ENCODE peak calls at places on chromosomes 4 and X, in eight cellular contexts. V is right atrium auricular region; D is cardiac muscle cell; I is CD8-positive, alpha-beta memory T cell; T is stomach; A is uterus; Q is ovary; L is colonic mucosa. F is an unnamed sample.

GRCh38 chr4:114905017-114905416 is 208.4 kb downstream of the NDST4 start:
- DNase-seq in Q (no peak), I (no peak), L (no peak), T (no peak), A (no peak), V (no peak), D (no peak), F (no peak)

GRCh38 chrX:144840616-144841015 is 406.7 kb upstream of the SPANXN1 start:
- DNase-seq in I (no peak), A (no peak), L (no peak), Q (no peak), V (no peak), D (no peak), T (no peak), F (no peak)

GRCh38 chr4:101651778-101652177 is 138.8 kb upstream of the BANK1 start:
- DNase-seq in T (no peak), L (no peak), I (no peak), Q (no peak), D (peak; percentile 62), A (no peak), V (peak; percentile 60), F (no peak)

GRCh38 chr4:145216532-145216931 is 36.1 kb upstream of the OTUD4 start:
- DNase-seq in V (no peak), Q (no peak), I (no peak), L (no peak), D (no peak), A (no peak), T (no peak), F (no peak)

GRCh38 chr4:11488657-11489448 is 60.2 kb upstream of the HS3ST1 start:
- DNase-seq in D (no peak), Q (no peak), V (no peak), L (no peak), A (no peak), I (no peak), T (no peak), F (no peak)

GRCh38 chrX:153953892-153954617 is 9.6 kb upstream of the RENBP start:
- DNase-seq in L (no peak), D (no peak), A (no peak), Q (no peak), V (no peak), T (no peak), I (no peak), F (no peak)

GRCh38 chr4:1345905-1346780 is 865 bp upstream of the UVSSA start:
- DNase-seq in A (peak; percentile 44), L (peak; percentile 52), D (peak; percentile 82), Q (peak; percentile 72), T (peak; percentile 42), I (peak; percentile 24), V (peak; percentile 61), F (peak; percentile 59)

GRCh38 chrX:56025872-56026571 is 206.1 kb upstream of the KLF8 start:
- DNase-seq in T (no peak), Q (no peak), L (no peak), I (no peak), V (no peak), A (no peak), D (no peak), F (no peak)

GRCh38 chrX:129939986-129940385 is 34.0 kb downstream of the UTP14A start:
- DNase-seq in T (no peak), V (no peak), I (no peak), Q (no peak), D (no peak), L (no peak), A (no peak), F (no peak)

GRCh38 chr4:84058201-84058600 is 440.9 kb downstream of the NKX6-1 start:
- DNase-seq in Q (no peak), T (no peak), I (no peak), V (no peak), L (no peak), D (no peak), A (no peak), F (no peak)

GRCh38 chrX:152635941-152636340 is 1.8 kb upstream of the GABRQ start:
- DNase-seq in Q (no peak), I (no peak), A (no peak), V (no peak), L (peak; percentile 24), T (no peak), D (peak; percentile 58), F (peak; percentile 22)

GRCh38 chr4:174369968-174370367 is 86.3 kb downstream of the CEP44 start:
- DNase-seq in A (no peak), D (no peak), V (no peak), Q (no peak), I (no peak), L (no peak), T (no peak), F (no peak)

GRCh38 chr4:38782452-38783108 is at the start of gene TLR10:
- DNase-seq in T (peak; percentile 36), A (peak; percentile 53), D (peak; percentile 64), L (peak; percentile 64), Q (no peak), I (no peak), V (no peak), F (peak; percentile 55)

GRCh38 chrX:14956813-14957212 is 83.6 kb downstream of the MOSPD2 start:
- DNase-seq in T (no peak), V (no peak), L (no peak), I (no peak), D (no peak), A (no peak), Q (no peak), F (no peak)

GRCh38 chrX:123961268-123962005 is at the start of gene STAG2:
- DNase-seq in I (peak; percentile 15), D (peak; percentile 83), T (peak; percentile 70), Q (peak; percentile 78), L (peak; percentile 78), A (peak; percentile 86), V (peak; percentile 76), F (peak; percentile 68)

GRCh38 chr4:148060264-148061138 is 328.6 kb downstream of the ARHGAP10 start:
- DNase-seq in Q (no peak), T (no peak), L (peak; percentile 31), A (no peak), D (no peak), V (no peak), I (no peak), F (no peak)

GRCh38 chrX:44997888-44998287 is 124.9 kb downstream of the KDM6A start:
- DNase-seq in I (no peak), D (no peak), A (no peak), T (no peak), Q (no peak), L (no peak), V (no peak), F (no peak)

GRCh38 chr4:147543039-147543438 is 62.1 kb downstream of the EDNRA start:
- DNase-seq in T (no peak), D (no peak), L (no peak), Q (no peak), V (no peak), A (no peak), I (no peak), F (no peak)

GRCh38 chr4:83974111-83974789 is 438.3 kb downstream of the GPAT3 start:
- DNase-seq in T (no peak), A (no peak), Q (no peak), D (no peak), I (no peak), V (no peak), L (no peak), F (no peak)

GRCh38 chr4:3480528-3481112 is 17.5 kb downstream of the DOK7 start:
- DNase-seq in I (peak; percentile 62), D (peak; percentile 87), Q (peak; percentile 89), A (peak; percentile 49), L (peak; percentile 87), V (peak; percentile 78), T (peak; percentile 83), F (peak; percentile 58)

DNA sequence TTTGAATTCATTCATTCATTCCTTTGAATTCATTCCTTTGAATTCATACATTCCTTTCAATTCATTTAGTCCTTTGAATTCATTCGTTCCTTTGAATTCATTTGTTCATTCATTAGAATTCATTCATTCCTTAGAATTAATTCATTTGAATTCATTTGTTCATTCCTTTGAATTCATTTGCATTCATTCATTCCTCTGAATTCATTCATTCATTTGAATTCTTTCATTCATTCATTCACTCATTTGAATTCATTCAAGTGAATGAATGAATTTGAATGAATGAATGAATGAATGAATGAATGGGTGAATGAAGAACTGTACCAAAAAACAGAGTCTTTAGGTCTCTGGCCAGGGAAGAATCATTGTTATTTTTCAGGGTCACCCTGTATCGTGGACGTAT is 216.6 kb downstream of the DHRSX start:
- DNase-seq in D (no peak), I (no peak), L (no peak), Q (no peak), A (no peak), V (no peak), T (no peak), F (no peak)
- H3K4me1 ChIP-seq in D (no peaks in the 10 kb centered on the region), I (no peaks in the 10 kb centered on the region), L (no peaks in the 10 kb centered on the region), Q (no peaks in the 10 kb centered on the region), A (no peaks in the 10 kb centered on the region), V (no peaks in the 10 kb centered on the region), T (no peaks in the 10 kb centered on the region), F (no peaks in the 10 kb centered on the region)

DNA sequence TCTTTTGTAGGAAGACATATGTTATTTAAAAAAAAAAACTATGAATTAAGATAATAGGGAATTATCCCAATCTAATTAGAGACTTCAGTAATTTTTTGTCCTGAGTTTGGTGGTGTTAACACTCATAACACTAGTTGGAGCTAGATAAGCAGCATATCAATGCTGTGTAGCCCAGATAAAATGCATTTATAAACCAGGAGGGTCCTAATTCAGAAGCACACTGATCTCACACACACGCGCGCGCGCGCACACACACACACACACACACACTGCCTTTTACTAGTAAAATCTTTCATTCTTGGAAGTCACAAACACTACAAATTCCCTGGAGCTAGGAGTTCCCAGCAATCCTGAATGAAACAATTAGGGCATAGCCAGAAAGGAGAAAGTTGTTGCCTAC is 3.2 kb downstream of the UNC5C start:
- DNase-seq in T (no peak), Q (no peak), I (no peak), A (no peak), V (no peak), L (no peak), D (no peak), F (no peak)
- H3K27ac ChIP-seq in T (no peak overlapping the region), Q (no peak overlapping the region), I (no peak overlapping the region), A (peak overlapping the region; percentile 47), V (peak overlapping the region; percentile 58), L (no peak overlapping the region), D (peak overlapping the region; percentile 81), F (peak overlapping the region; percentile 31)

DNA sequence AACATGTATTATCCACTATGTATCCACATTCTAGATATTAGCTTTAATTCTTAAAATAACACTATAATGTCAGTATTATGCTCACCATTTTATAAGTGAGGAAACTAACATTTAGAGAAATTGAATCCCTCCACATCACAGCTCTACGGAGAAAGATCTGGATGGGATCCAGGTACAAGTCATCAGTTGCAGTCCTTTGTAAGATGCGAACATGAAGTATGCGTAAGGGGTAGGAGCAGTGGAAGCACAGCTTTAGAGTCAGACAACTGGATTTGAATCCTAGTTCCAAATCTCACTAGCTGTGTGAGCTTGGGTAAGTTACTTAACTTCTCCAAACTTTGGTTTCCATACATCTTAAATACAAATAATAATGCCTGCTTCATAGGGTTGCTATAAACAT is 162.5 kb downstream of the ATP10D start:
- DNase-seq in V (no peak), L (no peak), T (no peak), Q (no peak), A (no peak), I (no peak), D (no peak), F (no peak)
- H3K4me3 ChIP-seq in V (no peak overlapping the region), L (no peak overlapping the region), T (no peak overlapping the region), Q (no peak overlapping the region), A (no peak overlapping the region), I (no peak overlapping the region), D (no peak overlapping the region), F (no peak overlapping the region)

DNA sequence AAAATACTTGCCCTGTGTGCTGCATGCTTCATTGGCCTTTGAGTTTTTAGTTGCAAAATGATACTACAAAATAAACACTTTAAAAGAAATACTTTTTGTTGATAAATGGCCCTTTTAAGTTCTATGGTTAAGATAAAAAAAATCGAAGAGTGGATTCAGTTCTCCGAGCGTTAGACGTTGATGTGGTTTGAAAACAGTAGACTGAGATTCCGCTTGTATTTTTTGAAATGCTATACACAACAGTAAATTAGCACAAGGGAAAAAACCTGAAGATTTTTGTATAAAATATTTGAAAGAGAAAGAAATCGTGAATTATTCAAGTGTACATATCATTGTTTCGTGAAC is 1.4 kb downstream of the BMP2K start:
- DNase-seq in L (no peak), V (no peak), Q (no peak), D (no peak), T (no peak), I (no peak), A (no peak), F (no peak)
- H3K4me1 ChIP-seq in L (peaks cover 4% of the 10 kb centered on the region), V (peaks cover 41% of the 10 kb centered on the region), Q (peaks cover 3% of the 10 kb centered on the region), D (peaks cover 35% of the 10 kb centered on the region), T (peaks cover 23% of the 10 kb centered on the region), I (peaks cover 30% of the 10 kb centered on the region), A (no peaks in the 10 kb centered on the region), F (peaks cover 2% of the 10 kb centered on the region)

F was measured in small intestine.